ENCODE peak calls at places on chromosomes 12 and 14, in eight cellular contexts. Q is NCI-H1105; X is GM04504; I is T follicular helper cell; S is left colon; J is effector memory CD4-positive, alpha-beta T cell; F is endothelial cell; R is dorsolateral prefrontal cortex. G is an unnamed sample.
A peak's percentile ranks its signal among the peaks of the same experiment; 100 is the strongest.

GRCh38 chr12:52335598-52336262 is 14.5 kb upstream of the KRT83 start:
- DNase-seq in Q (peak; percentile 76), X (no peak), I (no peak), S (peak; percentile 75), J (no peak), F (no peak), R (no peak), G (peak; percentile 40)

GRCh38 chr12:2323538-2324261 is 270.9 kb downstream of the CACNA1C start:
- DNase-seq in Q (no peak), X (no peak), I (no peak), S (no peak), J (no peak), F (no peak), R (no peak), G (no peak)

GRCh38 chr14:101774814-101775213 is 13.3 kb downstream of the PPP2R5C start:
- DNase-seq in Q (no peak), X (no peak), I (no peak), S (no peak), J (no peak), F (no peak), R (no peak), G (peak; percentile 89)

GRCh38 chr12:44847888-44848770 is 28.0 kb downstream of the NELL2 start:
- DNase-seq in Q (no peak), X (no peak), I (peak; percentile 60), S (peak; percentile 11), J (peak; percentile 47), F (no peak), R (no peak), G (no peak)

GRCh38 chr12:122888232-122888752 is 7.6 kb downstream of the VPS37B start:
- DNase-seq in Q (peak; percentile 71), X (no peak), I (peak; percentile 74), S (peak; percentile 56), J (peak; percentile 61), F (no peak), R (no peak), G (peak; percentile 93)

GRCh38 chr14:29536886-29537511 is 390.6 kb downstream of the PRKD1 start:
- DNase-seq in Q (peak; percentile 40), X (no peak), I (no peak), S (no peak), J (no peak), F (no peak), R (no peak), G (peak; percentile 79)

GRCh38 chr12:3655331-3655900 is 97.5 kb downstream of the CRACR2A start:
- DNase-seq in Q (peak; percentile 40), X (no peak), I (no peak), S (peak; percentile 30), J (no peak), F (peak; percentile 31), R (no peak), G (peak; percentile 56)

GRCh38 chr12:80317899-80318298 is 126.1 kb upstream of the PTPRQ start:
- DNase-seq in Q (no peak), X (no peak), I (no peak), S (no peak), J (no peak), F (no peak), R (no peak), G (no peak)

GRCh38 chr12:18421840-18422239 is 160.5 kb downstream of the PIK3C2G start:
- DNase-seq in Q (no peak), X (no peak), I (no peak), S (no peak), J (no peak), F (no peak), R (no peak), G (no peak)

GRCh38 chr14:77322209-77322902 is 1.5 kb downstream of the GSTZ1 start:
- DNase-seq in Q (no peak), X (no peak), I (no peak), S (no peak), J (no peak), F (no peak), R (no peak), G (no peak)

GRCh38 chr14:83483063-83483462 is 1949.4 kb upstream of the SEL1L start:
- DNase-seq in Q (no peak), X (no peak), I (no peak), S (no peak), J (no peak), F (no peak), R (no peak), G (no peak)

GRCh38 chr14:99971929-99972747 is 93.1 kb upstream of the EVL start:
- DNase-seq in Q (peak; percentile 22), X (no peak), I (no peak), S (no peak), J (no peak), F (peak; percentile 23), R (no peak), G (peak; percentile 54)

GRCh38 chr12:47981496-47982260 is 18.3 kb downstream of the TMEM106C start:
- DNase-seq in Q (no peak), X (no peak), I (no peak), S (peak; percentile 68), J (no peak), F (no peak), R (no peak), G (no peak)

GRCh38 chr12:105315130-105315529 is 15.4 kb upstream of the C12orf75 start:
- DNase-seq in Q (no peak), X (no peak), I (no peak), S (no peak), J (no peak), F (no peak), R (no peak), G (no peak)

GRCh38 chr12:28184378-28184777 is 5.9 kb upstream of the CCDC91 start:
- DNase-seq in Q (no peak), X (no peak), I (no peak), S (no peak), J (no peak), F (no peak), R (no peak), G (no peak)

GRCh38 chr12:122028601-122029560 is 7.2 kb downstream of the BCL7A start:
- DNase-seq in Q (no peak), X (no peak), I (no peak), S (no peak), J (no peak), F (no peak), R (no peak), G (no peak)

GRCh38 chr12:31868980-31869379 is 90.2 kb upstream of the RESF1 start:
- DNase-seq in Q (peak; percentile 88), X (peak; percentile 31), I (no peak), S (no peak), J (no peak), F (no peak), R (no peak), G (peak; percentile 79)

GRCh38 chr14:55129086-55129427 is at the start of gene LGALS3:
- DNase-seq in Q (no peak), X (peak; percentile 36), I (no peak), S (peak; percentile 89), J (peak; percentile 34), F (peak; percentile 23), R (no peak), G (no peak)

GRCh38 chr12:98355322-98355721 is 160.1 kb upstream of the TMPO start:
- DNase-seq in Q (no peak), X (no peak), I (no peak), S (no peak), J (no peak), F (no peak), R (no peak), G (no peak)

GRCh38 chr12:47935196-47935595 is 28.2 kb upstream of the TMEM106C start:
- DNase-seq in Q (no peak), X (peak; percentile 85), I (no peak), S (no peak), J (no peak), F (no peak), R (no peak), G (peak; percentile 50)